ENCODE peak calls at places on chromosome 6, in nine cellular contexts. W is epithelial cell of esophagus; Z is left ventricle myocardium inferior; I is stimulated activated CD8-positive, alpha-beta memory T cell treated with anti-CD3 and anti-CD28 coated beads, Interleukin-12 subunit alpha, Interleukin-12 subunit beta, amount 100 ng/mL, for 4 hours; X is HT1080; K is NT2/D1; N is amniotic stem cell; E is MV-4-11; S is mucosa of gallbladder. H is an unnamed sample.

GRCh38 chr6:170125447-170126300 is 165.2 kb downstream of the DLL1 start:
- DNase-seq in W (no peak), Z (no peak), I (no peak), X (no peak), K (no peak), N (no peak), E (no peak), S (no peak), H (no peak)

GRCh38 chr6:6588064-6588923 is at the start of gene LY86:
- DNase-seq in W (no peak), Z (peak; percentile 33), I (no peak), X (no peak), K (no peak), N (no peak), E (peak; percentile 92), S (peak; percentile 23), H (no peak)

GRCh38 chr6:156948807-156949206 is 171.6 kb downstream of the ARID1B start:
- DNase-seq in W (peak; percentile 92), Z (no peak), I (no peak), X (peak; percentile 85), K (no peak), N (no peak), E (no peak), S (no peak), H (peak; percentile 89)

GRCh38 chr6:47153066-47153755 is 111.1 kb upstream of the ADGRF1 start:
- DNase-seq in W (peak; percentile 57), Z (no peak), I (no peak), X (no peak), K (no peak), N (no peak), E (peak; percentile 51), S (no peak), H (peak; percentile 85)

GRCh38 chr6:154504865-154505449 is 5.5 kb downstream of the CNKSR3 start:
- DNase-seq in W (no peak), Z (no peak), I (no peak), X (no peak), K (no peak), N (no peak), E (no peak), S (no peak), H (no peak)

GRCh38 chr6:33170176-33171095 is 21.8 kb downstream of the COL11A2 start:
- DNase-seq in W (no peak), Z (no peak), I (no peak), X (no peak), K (no peak), N (no peak), E (no peak), S (no peak), H (no peak)

GRCh38 chr6:46994933-46995332 is 47.2 kb downstream of the ADGRF1 start:
- DNase-seq in W (no peak), Z (no peak), I (no peak), X (no peak), K (no peak), N (no peak), E (no peak), S (no peak), H (no peak)

GRCh38 chr6:170098428-170099170 is 192.3 kb downstream of the DLL1 start:
- DNase-seq in W (no peak), Z (no peak), I (no peak), X (no peak), K (no peak), N (no peak), E (no peak), S (no peak), H (no peak)

GRCh38 chr6:170032197-170032596 is 258.7 kb downstream of the DLL1 start:
- DNase-seq in W (no peak), Z (peak; percentile 2), I (no peak), X (no peak), K (no peak), N (no peak), E (no peak), S (no peak), H (no peak)

GRCh38 chr6:144543006-144543871 is 258.1 kb downstream of the UTRN start:
- DNase-seq in W (peak; percentile 37), Z (no peak), I (no peak), X (peak; percentile 91), K (no peak), N (no peak), E (peak; percentile 93), S (no peak), H (peak; percentile 90)